ENCODE peak calls at places on chromosome 5, in four cellular contexts. M is Peyer's patch, D is tibial nerve, K is esophagus muscularis mucosa. X is an unnamed sample. For H3K36me3 and H3K4me1, the result is how much of the 10 kb centered on the place peaks cover.

GRCh38 chr5:42021119-42021518 is 96.0 kb downstream of the FBXO4 start:
- DNase-seq in M (no peak), D (no peak), K (no peak), X (no peak)

GRCh38 chr5:30324083-30324482 is 869.4 kb upstream of the CDH6 start:
- DNase-seq in M (no peak), D (no peak), K (no peak), X (no peak)

GRCh38 chr5:28512648-28513047 is 1474.3 kb upstream of the CDH9 start:
- DNase-seq in M (no peak), D (no peak), K (no peak), X (no peak)

GRCh38 chr5:160347453-160347852 is 23.0 kb downstream of the C1QTNF2 start:
- DNase-seq in M (no peak), D (no peak), K (no peak), X (no peak)

GRCh38 chr5:150139334-150139733 is 16.3 kb downstream of the PDGFRB start:
- DNase-seq in M (no peak), D (no peak), K (no peak), X (no peak)

GRCh38 chr5:52725065-52725746 is 62.5 kb upstream of the ITGA1 start:
- DNase-seq in M (peak), D (no peak), K (no peak), X (no peak)

GRCh38 chr5:127892467-127893207 is 189.4 kb downstream of the CCDC192 start:
- DNase-seq in M (no peak), D (no peak), K (no peak), X (no peak)

GRCh38 chr5:79225026-79225425 is 10.9 kb upstream of the JMY start:
- DNase-seq in M (no peak), D (no peak), K (no peak), X (no peak)

GRCh38 chr5:164672190-164672589 is 1166.8 kb downstream of the MAT2B start:
- DNase-seq in M (no peak), D (no peak), K (no peak), X (no peak)

GRCh38 chr5:126983874-126984266 is 46.5 kb downstream of the MARCHF3 start:
- DNase-seq in M (no peak), D (no peak), K (no peak), X (no peak)

GRCh38 chr5:142432369-142432863 is 107.6 kb upstream of the SPRY4 start:
- DNase-seq in M (peak), D (no peak), K (no peak), X (no peak)

GRCh38 chr5:41009228-41009627 is 61.9 kb downstream of the MROH2B start:
- DNase-seq in M (no peak), D (no peak), K (no peak), X (no peak)

GRCh38 chr5:6903934-6904333 is 190.7 kb downstream of the TENT4A start:
- DNase-seq in M (no peak), D (no peak), K (peak), X (no peak)

GRCh38 chr5:160233847-160234246 is 4.5 kb downstream of the FABP6 start:
- DNase-seq in M (no peak), D (no peak), K (no peak), X (no peak)

GRCh38 chr5:157025093-157025698 is 33.7 kb downstream of the HAVCR1 start:
- DNase-seq in M (peak), D (no peak), K (no peak), X (peak)

GRCh38 chr5:54229041-54229780 is 81.2 kb downstream of the ARL15 start:
- DNase-seq in M (peak), D (peak), K (no peak), X (peak)

GRCh38 chr5:10478436-10478835 is 36.8 kb downstream of the ROPN1L start:
- DNase-seq in M (no peak), D (no peak), K (no peak), X (no peak)

GRCh38 chr5:98576275-98576674 is 197.2 kb upstream of the RGMB start:
- DNase-seq in M (no peak), D (no peak), K (no peak), X (no peak)

GRCh38 chr5:155353231-155353630 is 339.7 kb downstream of the KIF4B start:
- DNase-seq in M (no peak), D (no peak), K (no peak), X (no peak)

GRCh38 chr5:6396043-6396442 is 17.7 kb upstream of the MED10 start:
- DNase-seq in M (no peak), D (no peak), K (no peak), X (no peak)

GRCh38 chr5:73160239-73160671 is 12.7 kb upstream of the TMEM174 start:
- DNase-seq in M (no peak), D (no peak), K (no peak), X (no peak)

GRCh38 chr5:54091416-54092130 is 218.8 kb downstream of the ARL15 start:
- DNase-seq in M (no peak), D (no peak), K (no peak), X (no peak)

GRCh38 chr5:57501414-57502321 is 19.1 kb upstream of the ACTBL2 start:
- DNase-seq in M (no peak), D (no peak), K (no peak), X (peak)

GRCh38 chr5:168086104-168086610 is 205.3 kb upstream of the WWC1 start:
- DNase-seq in M (no peak), D (no peak), K (no peak), X (no peak)

GRCh38 chr5:74316064-74316586 is 324.4 kb downstream of the ENC1 start:
- DNase-seq in M (no peak), D (no peak), K (no peak), X (no peak)

GRCh38 chr5:132776932-132777208 is 169 bp downstream of the SEPTIN8 start:
- DNase-seq in M (no peak), D (no peak), K (no peak), X (no peak)

GRCh38 chr5:134577796-134578577 is 52.5 kb downstream of the JADE2 start:
- DNase-seq in M (peak), D (peak), K (peak), X (peak)
- H3K36me3 ChIP-seq in M (half or more), D (under half), K (half or more), X (under half)

GRCh38 chr5:34587355-34588241 is 68.5 kb upstream of the RAI14 start:
- DNase-seq in M (no peak), D (no peak), K (no peak), X (no peak)
- TF ChIP-seq POLR2A in M (no peak), D (no peak), K (no peak), X (no peak)

GRCh38 chr5:170388818-170389217 is 349 bp downstream of the KCNMB1 start:
- DNase-seq in M (no peak), D (no peak), K (no peak), X (no peak)
- H3K4me1 ChIP-seq in M (under half), D (under half), K (half or more), X (under half)

DNA sequence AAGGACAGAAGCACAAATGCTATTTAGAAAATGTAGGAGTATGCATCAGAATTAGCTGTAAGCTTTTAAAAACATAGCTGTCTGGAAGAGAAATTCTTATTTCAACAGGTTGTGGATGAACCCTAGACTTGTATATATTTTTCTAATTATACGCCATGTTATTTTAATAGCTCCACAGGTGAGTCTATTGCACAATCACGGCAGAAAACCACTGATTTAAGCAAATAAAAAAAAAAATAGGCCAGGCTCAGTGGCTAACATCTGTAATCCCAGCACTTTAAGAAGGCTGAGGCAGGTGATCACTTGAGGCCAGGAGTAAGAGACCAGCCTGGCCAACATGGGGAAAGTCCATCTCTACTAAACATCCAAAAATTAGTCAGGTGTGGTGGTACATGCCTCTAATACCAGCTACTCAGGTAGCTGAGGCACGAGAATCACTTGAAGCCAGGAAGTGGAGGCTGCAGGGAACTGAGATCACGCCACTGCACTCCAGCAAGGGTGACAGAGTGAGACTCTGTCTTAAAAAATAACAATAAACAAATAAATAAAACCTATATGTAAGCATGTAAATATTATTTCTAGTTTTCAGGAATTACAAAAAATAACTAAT is 11.7 kb downstream of the TRIM23 start:
- DNase-seq in M (no peak), D (no peak), K (no peak), X (no peak)
- H3K36me3 ChIP-seq in M (half or more), D (under half), K (half or more), X (under half)

GRCh38 chr5:80245986-80246781 is 9.7 kb downstream of the SERINC5 start:
- DNase-seq in M (no peak), D (no peak), K (no peak), X (no peak)

GRCh38 chr5:80249876-80250275 is 6.0 kb downstream of the SERINC5 start:
- DNase-seq in M (no peak), D (no peak), K (no peak), X (no peak)

GRCh38 chr5:80248378-80248777 is 7.5 kb downstream of the SERINC5 start:
- DNase-seq in M (no peak), D (no peak), K (no peak), X (no peak)

GRCh38 chr5:80243567-80243966 is 12.3 kb downstream of the SERINC5 start:
- DNase-seq in M (no peak), D (no peak), K (no peak), X (no peak)

GRCh38 chr5:80246995-80247729 is 8.7 kb downstream of the SERINC5 start:
- DNase-seq in M (peak), D (peak), K (no peak), X (peak)
- TF ChIP-seq POLR2A in M (peak), D (no peak), K (no peak), X (no peak)

DNA sequence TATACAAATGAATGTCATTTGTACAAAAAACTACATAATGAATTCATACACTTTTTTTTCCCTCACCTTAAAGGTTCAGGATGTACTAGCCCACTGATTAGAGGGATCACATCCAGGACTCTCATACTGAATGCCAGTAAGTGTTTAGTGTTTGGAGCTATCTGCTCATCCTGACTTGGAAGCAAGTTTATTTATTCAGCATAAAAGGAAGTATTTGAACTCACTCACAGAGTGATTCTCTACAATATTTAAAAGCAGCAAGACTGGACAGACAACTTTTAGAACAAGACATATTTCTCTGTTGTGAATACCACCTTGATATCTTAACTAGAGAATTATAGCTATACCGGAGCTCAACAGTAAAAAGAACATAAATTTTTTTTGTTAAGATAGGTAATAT is 14.8 kb upstream of the IQGAP2 start:
- DNase-seq in M (no peak), D (no peak), K (no peak), X (no peak)
- H3K4me1 ChIP-seq in M (under half), D (under half), K (under half), X (under half)

GRCh38 chr5:134857401-134857800 is 11.6 kb downstream of the C5orf24 start:
- DNase-seq in M (no peak), D (no peak), K (no peak), X (no peak)
- H3K36me3 ChIP-seq in M (half or more), D (under half), K (half or more), X (half or more)

DNA sequence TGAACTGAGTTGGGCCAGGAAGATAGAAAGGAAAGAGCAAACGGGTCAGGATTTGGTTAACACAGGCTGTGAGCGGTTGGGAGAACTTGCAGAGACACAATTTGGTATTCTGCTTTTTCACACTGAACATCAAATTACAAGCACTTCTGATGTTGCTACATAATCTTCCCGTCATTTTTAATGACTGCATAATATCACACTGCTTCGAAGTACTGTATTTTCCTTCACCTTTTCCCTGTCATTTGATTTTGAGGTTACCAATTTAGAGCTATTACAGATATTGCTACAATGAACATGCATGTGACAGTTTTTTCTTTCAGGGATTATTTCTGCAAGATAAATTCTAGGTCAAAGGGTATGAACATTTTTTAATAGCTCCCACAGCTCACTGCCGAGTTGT is 71.4 kb upstream of the CPEB4 start:
- DNase-seq in M (no peak), D (no peak), K (no peak), X (no peak)
- TF ChIP-seq POLR2A in M (no peak), D (no peak), K (no peak), X (no peak)